ENCODE peak calls at places on chromosomes 12 and 14, in eight cellular contexts. One of them, this sample, is unnamed.

GRCh38 chr12:12452326-12452725 is 95.4 kb downstream of the BORCS5 start:
- DNase-seq in left ventricle myocardium inferior: no peak
- DNase-seq in epithelial cell of esophagus: no peak
- DNase-seq in HTR-8/SVneo: no peak
- DNase-seq in GM04504: no peak
- DNase-seq in RKO: no peak
- DNase-seq in GM20000: no peak
- DNase-seq in keratinocyte: no peak
- DNase-seq in this sample: no peak

GRCh38 chr14:51538973-51539372 is 112.7 kb upstream of the FRMD6 start:
- DNase-seq in RKO: no peak
- DNase-seq in keratinocyte: no peak
- DNase-seq in HTR-8/SVneo: no peak
- DNase-seq in left ventricle myocardium inferior: no peak
- DNase-seq in epithelial cell of esophagus: no peak
- DNase-seq in GM04504: no peak
- DNase-seq in GM20000: no peak
- DNase-seq in this sample: no peak

GRCh38 chr12:117141097-117141898 is 42.1 kb upstream of the TESC start:
- DNase-seq in left ventricle myocardium inferior: no peak
- DNase-seq in GM04504: no peak
- DNase-seq in HTR-8/SVneo: no peak
- DNase-seq in RKO: no peak
- DNase-seq in epithelial cell of esophagus: no peak
- DNase-seq in keratinocyte: no peak
- DNase-seq in GM20000: no peak
- DNase-seq in this sample: no peak

GRCh38 chr14:86654558-86655184 is 1124.7 kb downstream of the FLRT2 start:
- DNase-seq in GM20000: no peak
- DNase-seq in left ventricle myocardium inferior: peak; percentile 23
- DNase-seq in GM04504: no peak
- DNase-seq in HTR-8/SVneo: peak; percentile 10
- DNase-seq in epithelial cell of esophagus: peak; percentile 71
- DNase-seq in keratinocyte: no peak
- DNase-seq in RKO: peak; percentile 32
- DNase-seq in this sample: peak; percentile 73

GRCh38 chr12:73308079-73308478 is 1035.9 kb downstream of the TRHDE start:
- DNase-seq in HTR-8/SVneo: peak; percentile 1
- DNase-seq in epithelial cell of esophagus: no peak
- DNase-seq in GM20000: no peak
- DNase-seq in GM04504: no peak
- DNase-seq in RKO: peak; percentile 18
- DNase-seq in left ventricle myocardium inferior: no peak
- DNase-seq in keratinocyte: no peak
- DNase-seq in this sample: no peak

GRCh38 chr12:67509987-67510386 is 138.6 kb upstream of the DYRK2 start:
- DNase-seq in GM20000: no peak
- DNase-seq in epithelial cell of esophagus: no peak
- DNase-seq in GM04504: no peak
- DNase-seq in HTR-8/SVneo: no peak
- DNase-seq in left ventricle myocardium inferior: no peak
- DNase-seq in RKO: no peak
- DNase-seq in keratinocyte: no peak
- DNase-seq in this sample: no peak

GRCh38 chr12:49893753-49894752 is 9.6 kb downstream of the FAIM2 start:
- DNase-seq in epithelial cell of esophagus: peak; percentile 84
- DNase-seq in left ventricle myocardium inferior: no peak
- DNase-seq in GM20000: no peak
- DNase-seq in HTR-8/SVneo: peak; percentile 75
- DNase-seq in RKO: no peak
- DNase-seq in GM04504: no peak
- DNase-seq in keratinocyte: no peak
- DNase-seq in this sample: no peak

GRCh38 chr12:13027508-13027907 is 16.7 kb upstream of the FAM234B start:
- DNase-seq in epithelial cell of esophagus: no peak
- DNase-seq in keratinocyte: no peak
- DNase-seq in GM20000: no peak
- DNase-seq in left ventricle myocardium inferior: no peak
- DNase-seq in RKO: no peak
- DNase-seq in GM04504: no peak
- DNase-seq in HTR-8/SVneo: no peak
- DNase-seq in this sample: no peak

GRCh38 chr14:30996892-30997659 is 28.4 kb upstream of the AP4S1 start:
- DNase-seq in GM20000: no peak
- DNase-seq in HTR-8/SVneo: no peak
- DNase-seq in left ventricle myocardium inferior: no peak
- DNase-seq in RKO: no peak
- DNase-seq in epithelial cell of esophagus: no peak
- DNase-seq in keratinocyte: no peak
- DNase-seq in GM04504: no peak
- DNase-seq in this sample: no peak

GRCh38 chr12:121773011-121773777 is 20.3 kb downstream of the RHOF start:
- DNase-seq in GM20000: peak; percentile 94
- DNase-seq in left ventricle myocardium inferior: peak; percentile 58
- DNase-seq in HTR-8/SVneo: peak; percentile 85
- DNase-seq in RKO: peak; percentile 63
- DNase-seq in GM04504: no peak
- DNase-seq in keratinocyte: peak; percentile 52
- DNase-seq in epithelial cell of esophagus: peak; percentile 78
- DNase-seq in this sample: peak; percentile 91

GRCh38 chr14:66359500-66359899 is 126.7 kb upstream of the CCDC196 start:
- DNase-seq in GM04504: peak; percentile 11
- DNase-seq in epithelial cell of esophagus: peak; percentile 71
- DNase-seq in keratinocyte: no peak
- DNase-seq in left ventricle myocardium inferior: no peak
- DNase-seq in HTR-8/SVneo: peak; percentile 78
- DNase-seq in RKO: peak; percentile 80
- DNase-seq in GM20000: peak; percentile 37
- DNase-seq in this sample: peak; percentile 41

GRCh38 chr12:103794814-103795213 is 46.2 kb downstream of the NT5DC3 start:
- DNase-seq in GM04504: no peak
- DNase-seq in left ventricle myocardium inferior: no peak
- DNase-seq in epithelial cell of esophagus: no peak
- DNase-seq in keratinocyte: no peak
- DNase-seq in GM20000: no peak
- DNase-seq in RKO: no peak
- DNase-seq in HTR-8/SVneo: no peak
- DNase-seq in this sample: no peak

GRCh38 chr14:70665448-70666363 is 24.0 kb downstream of the TTC9 start:
- DNase-seq in GM20000: peak; percentile 72
- DNase-seq in left ventricle myocardium inferior: no peak
- DNase-seq in RKO: no peak
- DNase-seq in keratinocyte: no peak
- DNase-seq in GM04504: no peak
- DNase-seq in HTR-8/SVneo: peak; percentile 78
- DNase-seq in epithelial cell of esophagus: peak; percentile 92
- DNase-seq in this sample: peak; percentile 52

GRCh38 chr12:26524862-26525465 is 308.0 kb downstream of the ITPR2 start:
- DNase-seq in GM20000: no peak
- DNase-seq in epithelial cell of esophagus: peak; percentile 47
- DNase-seq in HTR-8/SVneo: no peak
- DNase-seq in RKO: peak; percentile 14
- DNase-seq in left ventricle myocardium inferior: no peak
- DNase-seq in keratinocyte: no peak
- DNase-seq in GM04504: no peak
- DNase-seq in this sample: peak; percentile 52

GRCh38 chr12:51449569-51450246 is 25.1 kb downstream of the SLC4A8 start:
- DNase-seq in HTR-8/SVneo: no peak
- DNase-seq in epithelial cell of esophagus: peak; percentile 56
- DNase-seq in GM20000: no peak
- DNase-seq in left ventricle myocardium inferior: no peak
- DNase-seq in keratinocyte: no peak
- DNase-seq in RKO: no peak
- DNase-seq in GM04504: peak; percentile 10
- DNase-seq in this sample: no peak

GRCh38 chr12:121182222-121182896 is 27.6 kb upstream of the P2RX4 start:
- DNase-seq in keratinocyte: no peak
- DNase-seq in GM04504: no peak
- DNase-seq in epithelial cell of esophagus: no peak
- DNase-seq in RKO: no peak
- DNase-seq in left ventricle myocardium inferior: no peak
- DNase-seq in GM20000: no peak
- DNase-seq in HTR-8/SVneo: no peak
- DNase-seq in this sample: no peak

GRCh38 chr14:69658664-69659261 is 47.4 kb downstream of the SUSD6 start:
- DNase-seq in keratinocyte: no peak
- DNase-seq in GM20000: no peak
- DNase-seq in GM04504: no peak
- DNase-seq in RKO: no peak
- DNase-seq in left ventricle myocardium inferior: no peak
- DNase-seq in epithelial cell of esophagus: peak; percentile 70
- DNase-seq in HTR-8/SVneo: no peak
- DNase-seq in this sample: no peak

GRCh38 chr14:75069021-75069810 is at the start of gene ZC2HC1C:
- DNase-seq in HTR-8/SVneo: peak; percentile 91
- DNase-seq in GM20000: peak; percentile 86
- DNase-seq in keratinocyte: no peak
- DNase-seq in left ventricle myocardium inferior: peak; percentile 97
- DNase-seq in GM04504: peak; percentile 73
- DNase-seq in RKO: peak; percentile 91
- DNase-seq in epithelial cell of esophagus: peak; percentile 77
- DNase-seq in this sample: peak; percentile 69

GRCh38 chr12:103599274-103599673 is 12.2 kb downstream of the STAB2 start:
- DNase-seq in HTR-8/SVneo: no peak
- DNase-seq in epithelial cell of esophagus: no peak
- DNase-seq in GM04504: no peak
- DNase-seq in left ventricle myocardium inferior: no peak
- DNase-seq in GM20000: no peak
- DNase-seq in RKO: no peak
- DNase-seq in keratinocyte: no peak
- DNase-seq in this sample: no peak

GRCh38 chr14:104756477-104757237 is 3.7 kb downstream of the SIVA1 start:
- DNase-seq in RKO: no peak
- DNase-seq in epithelial cell of esophagus: no peak
- DNase-seq in keratinocyte: no peak
- DNase-seq in HTR-8/SVneo: no peak
- DNase-seq in left ventricle myocardium inferior: no peak
- DNase-seq in GM20000: no peak
- DNase-seq in GM04504: no peak
- DNase-seq in this sample: no peak

GRCh38 chr14:101458536-101459391 is 102.5 kb upstream of the DIO3 start:
- DNase-seq in epithelial cell of esophagus: no peak
- DNase-seq in HTR-8/SVneo: no peak
- DNase-seq in keratinocyte: no peak
- DNase-seq in left ventricle myocardium inferior: no peak
- DNase-seq in GM04504: no peak
- DNase-seq in GM20000: no peak
- DNase-seq in RKO: no peak
- DNase-seq in this sample: no peak

GRCh38 chr12:92942905-92943304 is 13.8 kb upstream of the EEA1 start:
- DNase-seq in left ventricle myocardium inferior: no peak
- DNase-seq in RKO: no peak
- DNase-seq in epithelial cell of esophagus: no peak
- DNase-seq in keratinocyte: no peak
- DNase-seq in HTR-8/SVneo: no peak
- DNase-seq in GM20000: no peak
- DNase-seq in GM04504: peak; percentile 38
- DNase-seq in this sample: no peak

GRCh38 chr12:91777268-91777997 is 368.2 kb downstream of the BTG1 start:
- DNase-seq in RKO: peak; percentile 7
- DNase-seq in GM04504: no peak
- DNase-seq in keratinocyte: peak; percentile 66
- DNase-seq in HTR-8/SVneo: peak; percentile 3
- DNase-seq in epithelial cell of esophagus: peak; percentile 89
- DNase-seq in left ventricle myocardium inferior: no peak
- DNase-seq in GM20000: no peak
- DNase-seq in this sample: no peak

GRCh38 chr14:34190746-34191145 is 239.9 kb upstream of the EGLN3 start:
- DNase-seq in GM20000: no peak
- DNase-seq in left ventricle myocardium inferior: no peak
- DNase-seq in GM04504: no peak
- DNase-seq in epithelial cell of esophagus: no peak
- DNase-seq in RKO: no peak
- DNase-seq in HTR-8/SVneo: no peak
- DNase-seq in keratinocyte: no peak
- DNase-seq in this sample: no peak

GRCh38 chr12:96635844-96636243 is 146.5 kb downstream of the CFAP54 start:
- DNase-seq in GM04504: no peak
- DNase-seq in RKO: no peak
- DNase-seq in GM20000: no peak
- DNase-seq in keratinocyte: no peak
- DNase-seq in epithelial cell of esophagus: peak; percentile 33
- DNase-seq in left ventricle myocardium inferior: no peak
- DNase-seq in HTR-8/SVneo: no peak
- DNase-seq in this sample: no peak

GRCh38 chr12:120466560-120467315 is 2.8 kb downstream of the SRSF9 start:
- DNase-seq in RKO: peak; percentile 71
- DNase-seq in epithelial cell of esophagus: peak; percentile 62
- DNase-seq in keratinocyte: no peak
- DNase-seq in HTR-8/SVneo: no peak
- DNase-seq in left ventricle myocardium inferior: no peak
- DNase-seq in GM04504: no peak
- DNase-seq in GM20000: no peak
- DNase-seq in this sample: peak; percentile 78

GRCh38 chr12:68559246-68559645 is 51.5 kb upstream of the RAP1B start:
- DNase-seq in left ventricle myocardium inferior: no peak
- DNase-seq in GM20000: no peak
- DNase-seq in keratinocyte: peak; percentile 90
- DNase-seq in HTR-8/SVneo: no peak
- DNase-seq in epithelial cell of esophagus: peak; percentile 94
- DNase-seq in RKO: peak; percentile 80
- DNase-seq in GM04504: no peak
- DNase-seq in this sample: no peak

GRCh38 chr14:63454436-63454835 is 88.7 kb downstream of the PPP2R5E start:
- DNase-seq in left ventricle myocardium inferior: no peak
- DNase-seq in HTR-8/SVneo: no peak
- DNase-seq in RKO: no peak
- DNase-seq in GM20000: no peak
- DNase-seq in GM04504: no peak
- DNase-seq in epithelial cell of esophagus: no peak
- DNase-seq in keratinocyte: no peak
- DNase-seq in this sample: no peak

GRCh38 chr14:20855652-20856291 is 35.4 kb upstream of the RNASE3 start:
- DNase-seq in HTR-8/SVneo: peak; percentile 47
- DNase-seq in epithelial cell of esophagus: peak; percentile 77
- DNase-seq in GM04504: peak; percentile 26
- DNase-seq in RKO: peak; percentile 83
- DNase-seq in keratinocyte: no peak
- DNase-seq in GM20000: peak; percentile 73
- DNase-seq in left ventricle myocardium inferior: peak; percentile 19
- DNase-seq in this sample: peak; percentile 82

GRCh38 chr12:65511134-65511912 is 232.8 kb downstream of the MSRB3 start:
- DNase-seq in keratinocyte: no peak
- DNase-seq in HTR-8/SVneo: no peak
- DNase-seq in RKO: no peak
- DNase-seq in left ventricle myocardium inferior: peak; percentile 53
- DNase-seq in GM20000: no peak
- DNase-seq in epithelial cell of esophagus: no peak
- DNase-seq in GM04504: no peak
- DNase-seq in this sample: no peak

GRCh38 chr12:3752741-3753486 is at the start of gene CRACR2A:
- DNase-seq in left ventricle myocardium inferior: peak; percentile 69
- DNase-seq in GM20000: peak; percentile 92
- DNase-seq in GM04504: no peak
- DNase-seq in RKO: peak; percentile 84
- DNase-seq in keratinocyte: no peak
- DNase-seq in epithelial cell of esophagus: peak; percentile 37
- DNase-seq in HTR-8/SVneo: peak; percentile 74
- DNase-seq in this sample: peak; percentile 92

GRCh38 chr12:102249073-102249854 is 51.6 kb upstream of the PMCH start:
- DNase-seq in epithelial cell of esophagus: peak; percentile 46
- DNase-seq in GM04504: no peak
- DNase-seq in left ventricle myocardium inferior: no peak
- DNase-seq in keratinocyte: no peak
- DNase-seq in GM20000: no peak
- DNase-seq in RKO: no peak
- DNase-seq in HTR-8/SVneo: no peak
- DNase-seq in this sample: no peak

GRCh38 chr12:31896514-31897039 is 62.6 kb upstream of the RESF1 start:
- DNase-seq in epithelial cell of esophagus: peak; percentile 38
- DNase-seq in left ventricle myocardium inferior: peak; percentile 31
- DNase-seq in HTR-8/SVneo: no peak
- DNase-seq in keratinocyte: no peak
- DNase-seq in GM20000: peak; percentile 86
- DNase-seq in GM04504: no peak
- DNase-seq in RKO: no peak
- DNase-seq in this sample: peak; percentile 99